ENCODE peak calls at places on chromosomes 5 and 9, in nine cellular contexts. Y is adrenal gland, I is mesendoderm, U is stomach, W is aorta, L is GM23248, D is kidney epithelial cell, Z is H1, T is HepG2. F is an unnamed sample.

GRCh38 chr5:107619781-107620180 is 51.0 kb downstream of the EFNA5 start:
- DNase-seq in Y (no peak), I (peak; percentile 63), U (no peak), W (no peak), L (no peak), D (no peak), Z (no peak), T (no peak), F (no peak)

GRCh38 chr5:54120473-54120872 is 189.9 kb downstream of the ARL15 start:
- DNase-seq in Y (no peak), I (no peak), U (no peak), W (no peak), L (no peak), D (no peak), Z (no peak), T (no peak), F (no peak)

GRCh38 chr5:123813937-123814624 is 302.1 kb downstream of the CSNK1G3 start:
- DNase-seq in Y (no peak), I (peak; percentile 58), U (no peak), W (no peak), L (peak; percentile 35), D (peak; percentile 80), Z (no peak), T (no peak), F (no peak)

GRCh38 chr5:132622608-132623007 is 35.4 kb upstream of the IL13 start:
- DNase-seq in Y (no peak), I (no peak), U (no peak), W (no peak), L (no peak), D (no peak), Z (no peak), T (no peak), F (no peak)

GRCh38 chr9:71760901-71761300 is 7.4 kb downstream of the CEMIP2 start:
- DNase-seq in Y (peak; percentile 69), I (peak; percentile 65), U (no peak), W (no peak), L (no peak), D (no peak), Z (no peak), T (peak; percentile 32), F (peak; percentile 21)

GRCh38 chr9:92508018-92508417 is 25.7 kb upstream of the ASPN start:
- DNase-seq in Y (no peak), I (no peak), U (no peak), W (no peak), L (no peak), D (no peak), Z (no peak), T (no peak), F (peak; percentile 22)

GRCh38 chr5:150599917-150600511 is 40.4 kb upstream of the SYNPO start:
- DNase-seq in Y (peak; percentile 88), I (no peak), U (peak; percentile 86), W (peak; percentile 94), L (peak; percentile 55), D (peak; percentile 68), Z (no peak), T (no peak), F (peak; percentile 76)

GRCh38 chr9:129206401-129206800 is 28.3 kb upstream of the IER5L start:
- DNase-seq in Y (no peak), I (no peak), U (no peak), W (no peak), L (no peak), D (no peak), Z (no peak), T (no peak), F (no peak)

GRCh38 chr5:2133936-2134335 is 251.2 kb upstream of the IRX4 start:
- DNase-seq in Y (no peak), I (no peak), U (no peak), W (no peak), L (no peak), D (no peak), Z (no peak), T (no peak), F (no peak)

GRCh38 chr5:2135354-2135753 is 252.6 kb upstream of the IRX4 start:
- DNase-seq in Y (no peak), I (no peak), U (no peak), W (no peak), L (no peak), D (no peak), Z (no peak), T (no peak), F (peak; percentile 71)

GRCh38 chr5:2135833-2136232 is 253.1 kb upstream of the IRX4 start:
- DNase-seq in Y (no peak), I (no peak), U (no peak), W (no peak), L (no peak), D (no peak), Z (no peak), T (no peak), F (peak; percentile 57)

GRCh38 chr5:2133080-2133479 is 250.4 kb upstream of the IRX4 start:
- DNase-seq in Y (no peak), I (no peak), U (no peak), W (no peak), L (no peak), D (no peak), Z (no peak), T (no peak), F (no peak)

GRCh38 chr5:2134543-2135299 is 252.0 kb upstream of the IRX4 start:
- DNase-seq in Y (peak; percentile 31), I (no peak), U (no peak), W (no peak), L (no peak), D (no peak), Z (no peak), T (peak; percentile 42), F (no peak)
- H3K27me3 ChIP-seq in Y (no peaks in the 10 kb centered on the region), I (no peaks in the 10 kb centered on the region), U (no peaks in the 10 kb centered on the region), W (no peaks in the 10 kb centered on the region), L (no peaks in the 10 kb centered on the region), D (no peaks in the 10 kb centered on the region), Z (no peaks in the 10 kb centered on the region), T (peaks cover 3% of the 10 kb centered on the region), F (no peaks in the 10 kb centered on the region)

DNA sequence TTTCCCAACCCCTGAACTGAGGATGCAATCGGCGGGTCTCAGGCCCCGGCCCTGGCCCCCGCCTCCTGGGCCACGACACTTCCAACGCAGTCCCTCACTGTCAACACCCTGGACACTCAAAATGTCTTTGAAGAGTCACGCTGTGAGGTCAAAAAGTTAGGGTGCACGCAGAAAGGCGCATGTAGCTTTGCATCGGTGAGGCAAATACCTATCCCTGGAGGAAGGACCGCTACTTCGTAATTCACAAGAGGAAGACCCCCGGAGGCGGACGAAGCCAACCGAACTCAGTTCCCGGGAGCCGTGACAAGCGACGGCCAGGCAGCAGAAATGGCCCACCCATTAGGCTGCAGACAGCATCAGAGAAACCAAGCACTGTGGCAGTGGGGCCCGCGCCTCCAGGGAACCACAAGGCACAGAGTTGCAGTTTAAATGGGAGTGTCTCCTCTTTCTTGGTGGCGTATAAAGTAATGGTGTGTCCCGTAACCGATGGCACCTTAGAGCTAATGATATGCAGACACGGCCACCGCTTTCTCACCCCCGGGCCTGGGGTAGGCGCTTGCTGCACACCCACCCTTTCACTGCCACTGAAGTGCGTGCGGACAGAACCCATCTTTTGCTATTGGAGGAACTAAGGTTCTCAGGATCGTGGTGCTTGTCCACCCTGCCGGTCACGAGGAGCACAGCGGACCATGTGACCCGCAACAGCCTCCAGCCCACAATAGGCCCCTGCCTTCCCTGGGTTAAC is 9.0 kb downstream of the ADAMTS2 start:
- DNase-seq in Y (no peak), I (peak; percentile 30), U (no peak), W (peak; percentile 21), L (no peak), D (no peak), Z (no peak), T (no peak), F (peak; percentile 86)
- H3K27me3 ChIP-seq in Y (no peaks in the 10 kb centered on the region), I (no peaks in the 10 kb centered on the region), U (no peaks in the 10 kb centered on the region), W (no peaks in the 10 kb centered on the region), L (no peaks in the 10 kb centered on the region), D (no peaks in the 10 kb centered on the region), Z (no peaks in the 10 kb centered on the region), T (peaks cover 1% of the 10 kb centered on the region), F (no peaks in the 10 kb centered on the region)

DNA sequence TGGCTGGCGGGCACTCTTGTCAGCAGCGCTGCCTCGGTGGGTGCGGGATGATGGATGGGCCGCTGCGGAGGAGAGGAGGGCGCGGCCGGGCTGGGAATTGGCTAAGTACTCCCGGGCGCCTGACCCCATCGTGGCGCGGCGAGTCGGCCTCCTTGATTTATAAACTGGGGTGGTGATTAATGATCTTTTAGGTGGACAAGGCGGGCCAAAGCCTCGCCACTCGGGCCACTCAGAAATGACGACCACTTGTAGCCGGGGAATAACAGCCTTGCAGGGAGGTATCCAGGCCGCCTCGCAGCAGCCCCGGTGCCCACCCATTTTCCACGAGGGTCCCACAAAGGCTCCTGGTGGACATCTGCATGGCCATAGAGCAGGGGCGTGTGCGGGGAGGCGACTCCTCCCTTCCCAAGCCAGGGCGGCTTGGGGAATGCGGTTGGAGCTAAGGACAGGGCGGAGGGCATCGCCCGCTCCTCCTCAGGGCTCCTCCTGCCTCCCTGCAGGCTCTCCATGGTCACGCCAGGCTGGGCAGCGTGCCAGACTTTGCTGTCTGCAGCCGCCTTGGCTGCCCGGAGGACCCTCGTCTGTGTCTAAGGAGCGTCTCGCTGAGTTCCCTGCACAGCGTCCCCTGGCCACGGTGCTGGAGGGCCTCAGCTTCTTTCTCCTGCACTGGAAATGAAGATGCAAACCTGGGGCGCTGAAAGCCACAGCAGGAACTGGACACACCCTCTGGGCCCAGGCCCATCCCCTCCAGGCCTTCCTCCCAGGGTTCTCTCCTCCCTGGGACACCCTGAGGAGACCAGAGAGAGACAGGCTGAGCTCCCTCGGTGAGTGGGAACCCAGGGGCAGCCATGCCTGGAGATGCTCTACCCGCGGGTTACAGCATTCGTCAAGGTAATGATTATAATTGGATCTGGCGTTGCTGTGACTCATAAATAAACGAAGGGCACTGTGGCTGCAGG is 287.4 kb upstream of the IRX4 start:
- DNase-seq in Y (no peak), I (no peak), U (no peak), W (peak; percentile 21), L (no peak), D (no peak), Z (no peak), T (no peak), F (no peak)
- H3K27me3 ChIP-seq in Y (peaks cover 15% of the 10 kb centered on the region), I (no peaks in the 10 kb centered on the region), U (no peaks in the 10 kb centered on the region), W (no peaks in the 10 kb centered on the region), L (no peaks in the 10 kb centered on the region), D (peaks cover 27% of the 10 kb centered on the region), Z (no peaks in the 10 kb centered on the region), T (peaks cover 2% of the 10 kb centered on the region), F (no peaks in the 10 kb centered on the region)

GRCh38 chr5:60365001-60365400 is 335.0 kb downstream of the DEPDC1B start:
- DNase-seq in Y (no peak), I (no peak), U (no peak), W (no peak), L (no peak), D (no peak), Z (no peak), T (no peak), F (no peak)

GRCh38 chr5:60368100-60368499 is 331.9 kb downstream of the DEPDC1B start:
- DNase-seq in Y (no peak), I (peak; percentile 7), U (no peak), W (no peak), L (no peak), D (no peak), Z (no peak), T (no peak), F (no peak)

GRCh38 chr5:60370508-60370907 is 329.5 kb downstream of the DEPDC1B start:
- DNase-seq in Y (no peak), I (no peak), U (no peak), W (no peak), L (no peak), D (no peak), Z (no peak), T (no peak), F (no peak)

GRCh38 chr5:60369391-60369790 is 330.6 kb downstream of the DEPDC1B start:
- DNase-seq in Y (no peak), I (no peak), U (no peak), W (no peak), L (no peak), D (no peak), Z (no peak), T (no peak), F (no peak)

DNA sequence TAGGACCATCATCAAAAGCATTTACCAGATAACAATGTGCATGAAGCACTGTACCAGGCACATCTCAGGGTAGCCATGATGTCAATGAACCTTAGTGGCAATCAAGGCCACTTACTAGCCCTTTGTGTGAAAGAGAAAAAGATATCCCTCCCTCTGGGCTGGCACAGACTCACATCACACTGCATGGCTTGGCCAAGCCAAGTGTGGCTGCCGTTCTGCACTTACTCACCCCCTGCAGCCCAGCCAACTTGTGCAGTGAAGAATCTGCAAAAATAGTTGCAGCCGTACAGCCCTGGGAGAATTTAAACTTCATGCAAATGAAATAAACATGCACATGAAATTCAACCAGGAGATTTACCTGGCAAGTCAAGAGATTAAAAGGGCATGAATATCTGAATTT is 333.5 kb downstream of the DEPDC1B start:
- DNase-seq in Y (no peak), I (no peak), U (no peak), W (peak; percentile 62), L (peak; percentile 49), D (no peak), Z (no peak), T (no peak), F (no peak)
- H3K27me3 ChIP-seq in Y (no peaks in the 10 kb centered on the region), I (no peaks in the 10 kb centered on the region), U (no peaks in the 10 kb centered on the region), W (no peaks in the 10 kb centered on the region), L (no peaks in the 10 kb centered on the region), D (no peaks in the 10 kb centered on the region), Z (no peaks in the 10 kb centered on the region), T (no peaks in the 10 kb centered on the region), F (no peaks in the 10 kb centered on the region)